ENCODE peak calls at places on chromosomes 5 and 9, in seven cellular contexts. G is dorsolateral prefrontal cortex, P is AG09319, R is heart right ventricle, I is brain microvascular endothelial cell, U is foreskin keratinocyte, B is body of pancreas. H is an unnamed sample.

GRCh38 chr9:88777498-88778312 is 213.6 kb upstream of the S1PR3 start:
- DNase-seq in G (no peak), R (peak), I (peak), B (peak), U (no peak), P (no peak), H (no peak)

GRCh38 chr9:19049872-19050636 is 827 bp downstream of the RRAGA start:
- DNase-seq in I (peak), B (no peak), R (no peak), P (no peak), U (no peak), G (no peak), H (peak)

GRCh38 chr5:113117543-113118110 is 141.0 kb downstream of the DCP2 start:
- DNase-seq in I (no peak), G (no peak), U (peak), P (no peak), R (no peak), B (no peak), H (no peak)

GRCh38 chr9:7844283-7844682 is 44.7 kb upstream of the DMAC1 start:
- DNase-seq in G (no peak), U (no peak), I (no peak), R (no peak), P (no peak), B (no peak), H (no peak)

GRCh38 chr5:155085282-155085990 is 71.9 kb downstream of the KIF4B start:
- DNase-seq in I (no peak), U (peak), G (no peak), B (no peak), R (no peak), P (no peak), H (no peak)

GRCh38 chr9:115328677-115329076 is 210.7 kb upstream of the TNC start:
- DNase-seq in P (no peak), B (no peak), R (no peak), U (no peak), I (no peak), G (no peak), H (no peak)

GRCh38 chr9:108083160-108083559 is 593.6 kb upstream of the KLF4 start:
- DNase-seq in U (no peak), I (no peak), B (no peak), R (no peak), P (no peak), G (no peak), H (no peak)

GRCh38 chr9:138024131-138024530 is 146.5 kb downstream of the CACNA1B start:
- DNase-seq in P (no peak), G (no peak), B (no peak), I (no peak), R (no peak), U (no peak), H (no peak)

GRCh38 chr5:82351754-82352145 is 73.6 kb upstream of the RPS23 start:
- DNase-seq in U (no peak), R (peak), P (no peak), I (peak), G (no peak), B (no peak), H (peak)

GRCh38 chr5:77123057-77123456 is 36.0 kb upstream of the ZBED3 start:
- DNase-seq in R (no peak), G (no peak), I (no peak), P (no peak), U (no peak), B (no peak), H (no peak)

GRCh38 chr9:134268308-134268724 is 57.9 kb upstream of the RXRA start:
- DNase-seq in I (no peak), B (no peak), R (no peak), P (no peak), G (no peak), U (no peak), H (no peak)

GRCh38 chr9:81405199-81405598 is 284.1 kb downstream of the TLE1 start:
- DNase-seq in P (no peak), G (no peak), B (no peak), U (no peak), I (no peak), R (no peak), H (no peak)

GRCh38 chr9:122552812-122553211 is at the start of gene OR1N2:
- DNase-seq in I (no peak), G (no peak), B (no peak), R (no peak), U (no peak), P (no peak), H (no peak)

GRCh38 chr9:13020706-13021105 is 245.9 kb downstream of the LURAP1L start:
- DNase-seq in P (no peak), R (no peak), I (no peak), U (no peak), B (no peak), G (no peak), H (no peak)

GRCh38 chr5:10913846-10914245 is 152.8 kb upstream of the DAP start:
- DNase-seq in R (no peak), G (no peak), B (peak), I (peak), P (peak), U (peak), H (peak)

GRCh38 chr9:111645806-111646205 is 14.7 kb downstream of the DNAJC25 start:
- DNase-seq in U (no peak), I (peak), G (no peak), R (no peak), B (peak), P (no peak), H (no peak)

GRCh38 chr9:125805057-125805456 is 57.9 kb downstream of the PBX3 start:
- DNase-seq in U (no peak), B (no peak), I (no peak), G (no peak), P (peak), R (no peak), H (peak)

GRCh38 chr9:35135988-35136387 is 20.3 kb upstream of the ATOSB start:
- DNase-seq in P (no peak), U (no peak), I (no peak), R (no peak), B (no peak), G (no peak), H (no peak)

GRCh38 chr9:121440265-121440664 is 59.4 kb downstream of the GGTA1 start:
- DNase-seq in G (no peak), R (no peak), B (no peak), P (no peak), U (no peak), I (peak), H (peak)

DNA sequence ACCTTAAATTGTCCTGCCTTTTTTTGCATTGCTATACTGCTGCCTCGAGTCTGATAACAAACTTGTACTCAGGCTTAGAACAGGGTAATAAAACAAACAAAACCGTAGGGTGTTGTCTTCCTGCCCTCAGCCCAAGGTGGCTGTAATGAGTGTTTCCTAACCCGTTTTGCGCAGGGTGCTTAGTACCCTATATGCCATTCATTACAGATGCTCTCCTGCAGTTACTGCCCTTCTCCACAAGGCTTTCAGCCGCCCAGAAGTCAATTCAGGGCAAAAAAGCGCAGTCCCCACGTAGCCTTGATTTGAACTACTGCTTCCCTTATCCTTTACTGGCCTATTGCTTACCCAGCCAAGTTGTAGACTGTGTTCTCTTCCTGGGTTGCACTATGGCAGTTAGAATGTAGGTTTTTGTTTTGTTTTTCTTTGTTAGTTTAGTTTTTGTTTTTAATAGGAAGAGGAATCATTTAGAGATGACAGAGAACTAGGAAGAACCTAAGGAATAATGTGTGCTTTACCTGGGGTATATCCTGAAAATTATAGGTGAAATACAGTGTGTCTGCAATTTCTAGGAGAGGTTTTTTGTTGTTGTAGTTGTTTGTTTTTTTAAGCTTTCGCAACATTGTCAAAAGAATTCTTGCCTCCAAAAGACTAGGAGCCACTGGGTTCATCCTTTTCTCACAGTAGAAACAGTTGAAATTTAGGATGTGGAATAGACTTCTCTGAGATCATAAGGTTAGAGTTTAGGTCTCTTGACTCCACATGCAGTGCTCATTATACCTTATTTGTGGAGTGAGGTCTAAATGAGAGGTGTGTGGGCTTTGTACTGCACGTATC is 1.3 kb downstream of the HMGXB3 start:
- DNase-seq in P (no peak), U (no peak), G (no peak), I (peak), B (peak), R (peak), H (peak)
- TF ChIP-seq CTCF in P (peak), U (peak), G (peak), I (peak), B (peak), R (peak), H (peak)

GRCh38 chr5:127562252-127562651 is 44.8 kb downstream of the PRRC1 start:
- DNase-seq in P (no peak), B (no peak), I (no peak), U (no peak), G (no peak), R (no peak), H (no peak)
- TF ChIP-seq CTCF in P (peak), B (no peak), I (peak), U (peak), G (no peak), R (peak), H (peak)

GRCh38 chr5:172454355-172455086 is at the start of gene SH3PXD2B:
- DNase-seq in R (peak), B (peak), G (peak), I (no peak), P (no peak), U (peak), H (peak)

GRCh38 chr5:172452398-172453205 is 1.7 kb downstream of the SH3PXD2B start:
- DNase-seq in I (peak), P (no peak), R (no peak), G (peak), U (peak), B (no peak), H (peak)

GRCh38 chr5:172453986-172454354 is 355 bp downstream of the SH3PXD2B start:
- DNase-seq in G (peak), R (peak), P (no peak), B (peak), U (no peak), I (no peak), H (no peak)

GRCh38 chr5:172451771-172452197 is 2.5 kb downstream of the SH3PXD2B start:
- DNase-seq in I (peak), U (peak), B (no peak), R (no peak), G (peak), P (no peak), H (peak)

GRCh38 chr5:172453206-172453985 is 929 bp downstream of the SH3PXD2B start:
- DNase-seq in R (no peak), G (peak), P (no peak), I (peak), B (peak), U (peak), H (peak)
- TF ChIP-seq CTCF in R (peak), G (no peak), P (peak), I (peak), B (peak), U (peak), H (peak)

GRCh38 chr9:93119953-93120845 is 13.9 kb downstream of the NINJ1 start:
- DNase-seq in I (peak), U (no peak), R (peak), B (peak), P (peak), G (peak), H (peak)
- TF ChIP-seq CTCF in I (peak), U (no peak), R (peak), B (peak), P (peak), G (no peak), H (peak)

GRCh38 chr9:136808075-136808780 is 480 bp downstream of the RABL6 start:
- DNase-seq in B (peak), I (no peak), R (no peak), P (no peak), G (no peak), U (no peak), H (no peak)
- TF ChIP-seq CTCF in B (no peak), I (no peak), R (no peak), P (no peak), G (no peak), U (no peak), H (peak)

DNA sequence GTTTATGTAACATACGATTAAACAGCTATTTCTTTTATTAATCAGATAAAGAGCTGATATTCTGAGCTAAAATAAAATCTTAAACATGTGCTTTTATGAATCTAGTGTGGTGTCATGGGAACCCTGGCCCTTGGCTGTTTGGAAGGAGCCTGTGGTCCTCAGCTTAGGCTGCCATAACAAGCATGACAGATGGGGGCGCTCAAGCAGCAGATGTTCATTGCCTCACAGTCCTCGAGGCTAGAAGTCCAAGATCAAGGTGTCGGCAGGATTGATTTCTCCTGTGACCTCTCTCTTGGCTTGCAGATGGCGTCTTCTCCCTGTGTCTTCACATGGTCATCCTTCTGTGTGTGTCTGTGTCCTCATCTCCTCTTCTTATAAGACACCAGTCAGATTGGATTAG is 448.2 kb downstream of the GADD45G start:
- DNase-seq in G (no peak), B (peak), P (no peak), R (no peak), I (no peak), U (no peak), H (no peak)
- TF ChIP-seq CTCF in G (no peak), B (peak), P (peak), R (no peak), I (peak), U (peak), H (peak)

DNA sequence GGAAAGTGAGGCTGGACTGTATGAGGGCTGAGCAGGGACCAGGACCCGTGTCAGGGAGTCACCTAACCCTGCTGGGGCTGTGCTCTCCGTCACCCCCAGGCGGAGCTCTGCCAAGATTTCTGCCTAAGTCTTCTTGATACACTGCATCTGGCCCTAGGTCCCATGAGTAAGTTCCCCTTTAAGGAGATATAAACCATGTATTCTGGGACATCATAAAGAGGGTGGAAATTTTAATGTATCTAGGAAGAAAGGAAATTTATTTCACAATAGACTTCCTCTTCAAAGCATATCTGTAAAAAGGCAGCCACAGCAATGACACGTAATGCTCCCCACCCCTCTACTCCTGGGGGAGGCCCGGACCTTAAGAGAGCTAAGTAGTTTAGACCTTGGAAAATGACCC is 183.4 kb downstream of the FBXL7 start:
- DNase-seq in P (no peak), R (peak), B (no peak), U (no peak), I (peak), G (no peak), H (no peak)
- TF ChIP-seq CTCF in P (peak), R (peak), B (no peak), U (peak), I (peak), G (no peak), H (no peak)

GRCh38 chr5:127290019-127290945 is at the start of gene MEGF10:
- DNase-seq in R (peak), P (peak), G (peak), U (no peak), I (peak), B (peak), H (no peak)
- TF ChIP-seq CTCF in R (peak), P (peak), G (peak), U (peak), I (peak), B (peak), H (peak)

DNA sequence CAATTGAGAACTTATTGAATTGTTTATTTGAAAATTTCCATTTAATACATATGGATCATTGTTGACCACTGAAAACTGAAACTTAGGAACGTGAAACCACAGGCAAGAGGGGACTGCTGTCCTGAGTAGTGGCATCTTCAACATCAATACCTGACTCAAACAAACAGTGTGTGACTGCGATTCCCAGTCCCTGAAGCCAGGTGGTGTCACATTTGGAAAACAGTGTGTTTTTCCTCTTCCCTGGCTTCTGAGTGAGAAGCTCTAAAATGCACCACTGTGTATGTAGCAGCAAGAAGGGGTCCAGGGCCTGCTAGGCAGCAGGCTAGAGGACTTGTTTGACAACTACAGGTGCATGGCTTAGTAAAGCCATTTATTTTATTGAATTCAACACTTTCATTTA is 10.8 kb downstream of the GAPT start:
- DNase-seq in R (no peak), G (no peak), I (no peak), P (no peak), U (no peak), B (no peak), H (no peak)
- TF ChIP-seq CTCF in R (no peak), G (no peak), I (no peak), P (no peak), U (no peak), B (no peak), H (no peak)

GRCh38 chr5:61766141-61766540 is 434.1 kb downstream of the ZSWIM6 start:
- DNase-seq in P (no peak), B (no peak), U (no peak), R (no peak), G (no peak), I (no peak), H (no peak)

GRCh38 chr5:61767231-61768080 is 435.4 kb downstream of the ZSWIM6 start:
- DNase-seq in R (no peak), U (no peak), G (no peak), I (no peak), P (no peak), B (no peak), H (no peak)

GRCh38 chr5:61771062-61771461 is 439.0 kb downstream of the ZSWIM6 start:
- DNase-seq in R (no peak), P (no peak), I (no peak), G (no peak), U (no peak), B (no peak), H (no peak)

GRCh38 chr5:61765471-61765870 is 433.4 kb downstream of the ZSWIM6 start:
- DNase-seq in U (no peak), B (no peak), G (no peak), R (no peak), P (no peak), I (no peak), H (no peak)

DNA sequence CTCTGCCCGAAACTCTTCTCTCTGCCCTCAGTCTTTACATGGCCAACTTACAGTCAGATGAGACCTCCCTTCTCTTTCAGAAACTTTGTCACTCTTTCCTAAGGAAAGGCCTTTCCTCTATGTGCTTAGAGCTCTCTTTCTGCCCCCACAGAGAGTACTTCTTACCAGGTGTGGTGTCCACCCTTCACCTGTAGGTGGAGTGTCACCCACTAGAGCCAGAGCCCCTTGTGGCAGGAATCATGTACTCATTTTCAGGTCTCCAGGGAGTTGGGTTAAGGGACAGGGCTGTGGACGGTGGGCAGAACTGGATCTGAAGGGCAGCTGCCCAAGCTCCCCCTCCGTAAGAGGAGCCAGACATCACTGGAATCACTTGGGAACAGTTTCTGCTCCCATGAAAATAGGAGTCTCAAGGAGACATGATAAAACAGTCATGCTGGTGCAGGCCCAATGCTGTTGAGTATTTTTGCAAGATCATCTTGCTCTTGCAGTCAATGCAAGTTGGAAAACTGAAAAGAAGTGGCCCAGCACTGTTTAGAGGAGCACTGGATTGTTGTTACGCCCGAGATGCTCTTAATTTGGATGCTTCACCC is 436.7 kb downstream of the ZSWIM6 start:
- DNase-seq in P (no peak), I (peak), G (no peak), R (no peak), U (peak), B (peak), H (peak)
- TF ChIP-seq CTCF in P (peak), I (peak), G (no peak), R (peak), U (peak), B (peak), H (peak)